ENCODE peak calls at places on chromosomes 7 and 10, in seven cellular contexts. F is amniotic stem cell; M is KBM-7; A is stimulated activated naive CD8-positive, alpha-beta T cell treated with anti-CD3 and anti-CD28 coated beads, Interleukin-15, Interleukin-2, amounts not matched to agents 100 U/mL and 50 U/mL, for 24 hours; W is MCF 10A; V is NCI-H1436; H is stomach. J is an unnamed sample.

GRCh38 chr10:133312769-133313145 is 4.0 kb downstream of the ZNF511 start:
- DNase-seq in F (no peak), A (no peak), W (no peak), V (no peak), H (no peak), M (no peak), J (no peak)

GRCh38 chr7:139543801-139544603 is 20.5 kb downstream of the CLEC2L start:
- DNase-seq in A (no peak), H (no peak), M (peak), F (no peak), V (no peak), W (no peak), J (no peak)

GRCh38 chr7:70400829-70401380 is 731.0 kb upstream of the GALNT17 start:
- DNase-seq in F (no peak), V (no peak), H (no peak), W (no peak), A (no peak), M (no peak), J (no peak)

GRCh38 chr10:11511325-11511724 is 100.1 kb downstream of the USP6NL start:
- DNase-seq in M (no peak), A (no peak), F (no peak), V (no peak), W (no peak), H (no peak), J (no peak)

GRCh38 chr7:31373337-31374289 is 33.1 kb upstream of the NEUROD6 start:
- DNase-seq in F (peak), M (peak), V (peak), H (peak), W (peak), A (peak), J (peak)

GRCh38 chr10:14971867-14972448 is 12.8 kb downstream of the MEIG1 start:
- DNase-seq in M (peak), A (peak), H (peak), F (no peak), V (no peak), W (peak), J (no peak)

GRCh38 chr7:91264924-91265681 is 870 bp downstream of the FZD1 start:
- DNase-seq in M (peak), H (peak), F (no peak), W (peak), V (peak), A (peak), J (no peak)

GRCh38 chr7:93171606-93172226 is 23.5 kb upstream of the SAMD9L start:
- DNase-seq in H (no peak), F (no peak), M (no peak), W (no peak), A (no peak), V (no peak), J (no peak)

GRCh38 chr7:128810473-128810872 is 18.7 kb downstream of the CCDC136 start:
- DNase-seq in F (no peak), W (no peak), A (no peak), V (no peak), H (no peak), M (no peak), J (no peak)

GRCh38 chr7:102424129-102424551 is 9.2 kb upstream of the ORAI2 start:
- DNase-seq in W (no peak), V (no peak), H (no peak), F (no peak), M (no peak), A (no peak), J (no peak)

GRCh38 chr7:37916017-37916672 is 472 bp downstream of the SFRP4 start:
- DNase-seq in A (no peak), F (no peak), W (no peak), H (no peak), M (peak), V (no peak), J (no peak)

GRCh38 chr7:4226166-4226857 is 455.8 kb upstream of the FOXK1 start:
- DNase-seq in F (no peak), A (no peak), H (no peak), W (peak), V (no peak), M (no peak), J (no peak)

GRCh38 chr7:148697256-148697841 is 1.4 kb upstream of the CUL1 start:
- DNase-seq in M (peak), F (no peak), H (no peak), V (no peak), A (peak), W (no peak), J (no peak)

J was measured in HS-5.